ENCODE peak calls at places on chromosome 12, in five cellular contexts. M is CD4-positive, alpha-beta memory T cell; A is heart left ventricle; T is GM23338; H is neuronal stem cell. O is an unnamed sample.

GRCh38 chr12:33609910-33610309 is 170.3 kb upstream of the SYT10 start:
- DNase-seq in T (no peak), H (no peak), M (no peak), A (no peak), O (no peak)

GRCh38 chr12:13135336-13136178 is 32.1 kb upstream of the GSG1 start:
- DNase-seq in A (peak; percentile 37), M (no peak), H (no peak), T (peak; percentile 59), O (peak; percentile 84)

GRCh38 chr12:713281-713875 is 39.0 kb upstream of the WNK1 start:
- DNase-seq in M (no peak), T (peak; percentile 30), H (no peak), A (no peak), O (no peak)

GRCh38 chr12:42382013-42382696 is 56.2 kb downstream of the PPHLN1 start:
- DNase-seq in T (peak; percentile 44), M (no peak), H (no peak), A (no peak), O (no peak)

GRCh38 chr12:115023279-115023678 is 339.3 kb upstream of the TBX3 start:
- DNase-seq in M (no peak), T (no peak), A (no peak), H (no peak), O (no peak)

GRCh38 chr12:121737421-121737820 is 24.9 kb downstream of the TMEM120B start:
- DNase-seq in A (no peak), T (no peak), M (no peak), H (no peak), O (no peak)

GRCh38 chr12:96350982-96351381 is 49.3 kb downstream of the CDK17 start:
- DNase-seq in A (no peak), M (no peak), H (no peak), T (no peak), O (no peak)

GRCh38 chr12:127980585-127980984 is 286.4 kb upstream of the TMEM132C start:
- DNase-seq in H (no peak), A (no peak), T (peak; percentile 15), M (no peak), O (no peak)

GRCh38 chr12:90854136-90854689 is 100.8 kb downstream of the CCER1 start:
- DNase-seq in T (peak; percentile 78), M (no peak), A (no peak), H (peak; percentile 23), O (no peak)

GRCh38 chr12:132429122-132429931 is 60.6 kb upstream of the FBRSL1 start:
- DNase-seq in H (no peak), M (no peak), T (peak; percentile 76), A (no peak), O (no peak)

GRCh38 chr12:55771736-55772135 is 28.8 kb downstream of the GDF11 start:
- DNase-seq in T (no peak), A (no peak), H (no peak), M (no peak), O (no peak)

GRCh38 chr12:116172224-116172849 is 105.2 kb downstream of the MED13L start:
- DNase-seq in H (no peak), M (no peak), A (no peak), T (no peak), O (no peak)

GRCh38 chr12:74120644-74121043 is 417.0 kb upstream of the ATXN7L3B start:
- DNase-seq in T (no peak), M (no peak), A (no peak), H (no peak), O (no peak)

GRCh38 chr12:62802981-62803380 is 132.0 kb downstream of the PPM1H start:
- DNase-seq in A (no peak), T (no peak), H (no peak), M (no peak), O (no peak)

GRCh38 chr12:59780605-59781135 is 184.8 kb downstream of the SLC16A7 start:
- DNase-seq in M (no peak), T (peak; percentile 76), A (no peak), H (peak; percentile 17), O (no peak)

GRCh38 chr12:14577344-14577743 is 9.7 kb upstream of the PLBD1 start:
- DNase-seq in M (peak; percentile 58), T (no peak), A (no peak), H (no peak), O (no peak)

GRCh38 chr12:42919691-42920090 is 330.1 kb upstream of the PRICKLE1 start:
- DNase-seq in T (no peak), A (no peak), H (no peak), M (no peak), O (no peak)

GRCh38 chr12:118397693-118398440 is 21.5 kb downstream of the SUDS3 start:
- DNase-seq in M (no peak), H (no peak), T (no peak), A (no peak), O (no peak)

GRCh38 chr12:102851246-102851645 is 65.8 kb downstream of the PAH start:
- DNase-seq in A (no peak), H (no peak), T (no peak), M (no peak), O (no peak)

GRCh38 chr12:59620326-59620725 is 24.5 kb downstream of the SLC16A7 start:
- DNase-seq in H (no peak), M (no peak), T (no peak), A (no peak), O (no peak)

GRCh38 chr12:88753074-88753473 is 172.8 kb upstream of the KITLG start:
- DNase-seq in A (no peak), M (no peak), T (no peak), H (no peak), O (no peak)

GRCh38 chr12:132445884-132446471 is 44.0 kb upstream of the FBRSL1 start:
- DNase-seq in T (peak; percentile 98), M (peak; percentile 85), A (peak; percentile 57), H (peak; percentile 79), O (peak; percentile 96)

GRCh38 chr12:128971802-128972201 is 118.5 kb downstream of the GLT1D1 start:
- DNase-seq in T (peak; percentile 30), A (no peak), H (peak; percentile 48), M (no peak), O (no peak)

GRCh38 chr12:20501958-20502357 is 133.6 kb downstream of the PDE3A start:
- DNase-seq in H (no peak), A (no peak), T (no peak), M (no peak), O (no peak)

GRCh38 chr12:78338054-78338785 is 507.5 kb downstream of the NAV3 start:
- DNase-seq in H (no peak), M (no peak), T (no peak), A (no peak), O (no peak)

GRCh38 chr12:42282301-42282700 is 43.6 kb downstream of the ZCRB1 start:
- DNase-seq in T (no peak), M (no peak), H (no peak), A (no peak), O (no peak)

GRCh38 chr12:114895822-114896221 is 211.8 kb upstream of the TBX3 start:
- DNase-seq in A (no peak), T (no peak), M (no peak), H (no peak), O (no peak)

GRCh38 chr12:82182601-82183000 is 175.6 kb downstream of the CCDC59 start:
- DNase-seq in T (no peak), A (no peak), H (no peak), M (no peak), O (no peak)

GRCh38 chr12:68559246-68559645 is 51.5 kb upstream of the RAP1B start:
- DNase-seq in T (no peak), M (no peak), A (no peak), H (no peak), O (no peak)

GRCh38 chr12:16359512-16360491 is 12.4 kb downstream of the MGST1 start:
- DNase-seq in T (peak; percentile 90), A (peak; percentile 38), M (no peak), H (peak; percentile 50), O (no peak)

GRCh38 chr12:90331262-90331661 is 622.6 kb upstream of the ATP2B1 start:
- DNase-seq in T (no peak), M (no peak), A (peak; percentile 36), H (no peak), O (no peak)

GRCh38 chr12:25323774-25324086 is 73.0 kb upstream of the KRAS start:
- DNase-seq in H (no peak), M (peak; percentile 28), A (no peak), T (no peak), O (no peak)

GRCh38 chr12:121086896-121087295 is 45.8 kb upstream of the P2RX7 start:
- DNase-seq in H (no peak), M (no peak), T (no peak), A (no peak), O (no peak)

DNA sequence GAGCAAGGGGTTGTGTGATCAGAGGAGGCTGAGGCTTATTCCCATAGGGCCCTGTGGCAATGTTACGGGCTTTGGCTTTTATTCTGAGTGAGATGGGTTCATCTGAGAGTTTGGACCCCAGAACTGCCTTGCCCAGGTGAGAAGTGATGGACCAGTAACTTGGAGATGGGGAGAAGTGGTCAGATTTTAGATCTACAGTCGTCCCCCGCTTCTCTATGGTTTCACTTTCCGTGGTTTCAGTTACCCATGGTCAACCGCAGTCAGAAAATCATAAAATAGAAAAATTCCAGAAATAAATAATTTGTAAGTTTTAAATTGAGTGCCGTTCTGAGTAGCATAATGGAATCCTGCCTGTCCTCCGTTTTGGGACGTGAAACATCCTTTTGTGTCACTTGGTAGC is 40.2 kb upstream of the PPP1CC start:
- DNase-seq in T (no peak), A (no peak), H (no peak), M (no peak), O (no peak)
- H3K4me3 ChIP-seq in T (no peak overlapping the region), A (no peak overlapping the region), H (no peak overlapping the region), M (no peak overlapping the region), O (no peak overlapping the region)

DNA sequence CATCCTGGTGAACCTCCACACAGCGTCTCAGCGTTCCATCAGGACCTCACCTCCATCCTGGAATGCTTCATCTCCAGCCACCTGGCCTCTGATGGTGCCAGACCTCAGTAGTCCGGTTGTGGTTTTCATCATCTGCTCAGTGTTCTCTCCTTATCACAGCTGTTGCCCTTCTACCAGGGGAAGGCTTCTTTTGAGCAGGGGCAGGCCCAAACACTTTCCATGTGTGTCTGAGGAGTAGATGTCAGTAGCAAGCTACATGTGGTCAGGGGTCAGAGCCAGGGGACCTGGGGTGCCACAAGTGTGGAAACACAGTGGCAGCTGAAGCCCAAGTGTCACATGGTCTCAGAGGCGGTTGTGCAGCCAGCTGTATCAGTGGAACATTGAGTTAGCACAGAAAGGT is 30.2 kb upstream of the FGD4 start:
- DNase-seq in M (no peak), H (no peak), T (no peak), A (no peak), O (no peak)
- H3K27ac ChIP-seq in M (no peak overlapping the region), H (no peak overlapping the region), T (no peak overlapping the region), A (no peak overlapping the region), O (no peak overlapping the region)

GRCh38 chr12:50927766-50928224 is 24.5 kb upstream of the HIGD1C start:
- DNase-seq in A (no peak), H (no peak), T (no peak), M (no peak), O (no peak)
- H3K4me3 ChIP-seq in A (peak overlapping the region; percentile 63), H (no peak overlapping the region), T (peak overlapping the region; percentile 63), M (no peak overlapping the region), O (no peak overlapping the region)

DNA sequence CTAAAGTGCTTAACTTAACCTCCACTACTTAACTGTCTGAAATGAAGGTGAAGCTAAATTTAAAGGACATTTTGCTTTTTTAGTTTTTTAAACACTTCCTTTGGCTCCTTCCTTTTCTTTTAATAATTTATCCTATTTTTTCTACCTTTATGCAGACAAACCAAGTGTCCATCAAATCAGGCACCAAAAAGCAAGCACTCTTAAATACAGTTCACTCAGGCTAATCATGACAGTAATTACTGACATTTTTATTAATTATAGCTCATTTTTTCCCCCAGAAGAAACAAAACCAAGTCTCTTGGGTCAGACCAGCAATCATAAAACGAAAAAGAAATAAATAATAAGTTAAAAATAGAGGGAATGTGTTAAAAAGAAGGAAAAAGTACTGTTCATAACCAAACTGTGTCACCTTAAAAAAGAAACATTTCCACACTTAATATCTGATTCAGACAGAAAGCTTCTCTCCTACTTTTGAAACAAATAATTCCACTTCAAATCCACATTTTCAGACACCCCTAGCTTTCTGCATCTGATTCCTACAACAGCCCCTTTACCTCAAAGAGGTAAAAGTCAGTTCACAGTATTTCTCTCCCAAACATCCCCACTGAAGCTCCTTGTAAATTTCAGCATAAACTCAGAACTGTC is 5.5 kb upstream of the CCND2 start:
- DNase-seq in T (no peak), A (no peak), H (no peak), M (no peak), O (no peak)
- H3K27ac ChIP-seq in T (no peak overlapping the region), A (peak overlapping the region; percentile 98), H (no peak overlapping the region), M (peak overlapping the region; percentile 91), O (peak overlapping the region; percentile 89)

O was measured in RWPE2.